ENCODE peak calls at places on chromosomes 13 and 19, in five cellular contexts. W, S, N, I and Z are unnamed samples.

GRCh38 chr19:51094696-51095279 is 12.1 kb upstream of the KLK14 start:
- DNase-seq in N (peak), W (peak), S (no peak), I (peak), Z (no peak)

GRCh38 chr13:40520916-40521315 is 145.5 kb downstream of the FOXO1 start:
- DNase-seq in S (no peak), W (no peak), I (no peak), N (peak), Z (no peak)

GRCh38 chr13:47117268-47117667 is 220.4 kb upstream of the HTR2A start:
- DNase-seq in I (no peak), S (no peak), N (no peak), W (peak), Z (no peak)

GRCh38 chr13:27926644-27927434 is 7.0 kb downstream of the PDX1 start:
- DNase-seq in W (no peak), S (no peak), N (peak), I (no peak), Z (no peak)

GRCh38 chr19:8681345-8682021 is 17.1 kb downstream of the ACTL9 start:
- DNase-seq in S (no peak), I (no peak), W (no peak), N (no peak), Z (no peak)

GRCh38 chr19:41324921-41325639 is 15.1 kb downstream of the CCDC97 start:
- DNase-seq in S (no peak), N (peak), W (peak), I (peak), Z (no peak)

GRCh38 chr13:33262069-33262487 is 23.5 kb downstream of the STARD13 start:
- DNase-seq in W (no peak), I (peak), S (no peak), N (no peak), Z (peak)

GRCh38 chr13:74246398-74246975 is 112.3 kb upstream of the KLF12 start:
- DNase-seq in W (no peak), I (no peak), S (no peak), N (no peak), Z (no peak)

GRCh38 chr19:46755853-46756543 is 9.7 kb upstream of the STRN4 start:
- DNase-seq in I (no peak), W (no peak), S (no peak), N (no peak), Z (no peak)

GRCh38 chr13:73131247-73131646 is 72.4 kb downstream of the KLF5 start:
- DNase-seq in N (no peak), S (no peak), I (no peak), W (no peak), Z (no peak)

GRCh38 chr13:38338089-38338488 is 11.6 kb upstream of the UFM1 start:
- DNase-seq in S (no peak), N (no peak), W (no peak), I (no peak), Z (no peak)

GRCh38 chr13:84273163-84273562 is 390.9 kb upstream of the SLITRK1 start:
- DNase-seq in I (no peak), N (no peak), W (no peak), S (no peak), Z (no peak)

GRCh38 chr13:80473695-80474094 is 132.8 kb upstream of the SPRY2 start:
- DNase-seq in N (no peak), W (no peak), I (peak), S (no peak), Z (no peak)

GRCh38 chr13:27868639-27869435 is 51.0 kb upstream of the PDX1 start:
- DNase-seq in N (no peak), W (no peak), S (no peak), I (no peak), Z (peak)

GRCh38 chr19:40191836-40192646 is 815 bp downstream of the MAP3K10 start:
- DNase-seq in I (no peak), S (no peak), N (peak), W (peak), Z (no peak)

GRCh38 chr13:114078501-114079451 is 53.6 kb downstream of the RASA3 start:
- DNase-seq in W (no peak), S (no peak), N (no peak), I (no peak), Z (no peak)

GRCh38 chr19:8988204-8988603 is 22.0 kb downstream of the MUC16 start:
- DNase-seq in N (peak), W (peak), I (no peak), S (no peak), Z (peak)

GRCh38 chr13:35855531-35856019 is 275.6 kb downstream of the DCLK1 start:
- DNase-seq in I (no peak), W (no peak), S (no peak), N (peak), Z (peak)

GRCh38 chr19:29431332-29431731 is 94.5 kb upstream of the VSTM2B start:
- DNase-seq in N (no peak), S (no peak), I (no peak), W (no peak), Z (no peak)

GRCh38 chr19:15922021-15922420 is 12.3 kb downstream of the CYP4F11 start:
- DNase-seq in W (no peak), N (no peak), I (no peak), S (no peak), Z (no peak)

GRCh38 chr19:21626924-21627697 is 121.7 kb downstream of the ZNF429 start:
- DNase-seq in N (no peak), I (no peak), S (no peak), W (no peak), Z (no peak)

GRCh38 chr13:78972561-78972960 is 313.6 kb upstream of the OBI1 start:
- DNase-seq in N (no peak), W (no peak), I (no peak), S (no peak), Z (no peak)

GRCh38 chr13:49248433-49249002 is 793 bp downstream of the CDADC1 start:
- DNase-seq in S (no peak), I (peak), N (peak), W (peak), Z (no peak)

GRCh38 chr13:37869756-37870488 is at the start of gene TRPC4:
- DNase-seq in I (peak), W (peak), S (no peak), N (peak), Z (no peak)

GRCh38 chr13:95050800-95051620 is 250.2 kb downstream of the ABCC4 start:
- DNase-seq in S (no peak), W (no peak), N (no peak), I (no peak), Z (no peak)

GRCh38 chr13:46354143-46355087 is 32.6 kb downstream of the RUBCNL start:
- DNase-seq in S (peak), I (peak), W (no peak), N (no peak), Z (peak)

GRCh38 chr13:113947321-113948033 is 26.4 kb downstream of the C13orf46 start:
- DNase-seq in I (no peak), W (peak), N (no peak), S (no peak), Z (peak)

GRCh38 chr13:32731576-32731975 is 145.3 kb downstream of the PDS5B start:
- DNase-seq in N (no peak), S (no peak), W (no peak), I (no peak), Z (no peak)

GRCh38 chr19:41376241-41376997 is at the start of gene TMEM91:
- DNase-seq in N (peak), S (no peak), I (no peak), W (peak), Z (no peak)

GRCh38 chr13:109727251-109727650 is 59.1 kb downstream of the IRS2 start:
- DNase-seq in I (no peak), S (no peak), W (no peak), N (no peak), Z (no peak)

GRCh38 chr19:22935151-22935550 is 67.8 kb downstream of the ZNF728 start:
- DNase-seq in I (no peak), S (no peak), N (no peak), W (no peak), Z (no peak)

GRCh38 chr13:51305558-51305957 is 33.9 kb upstream of the SERPINE3 start:
- DNase-seq in I (no peak), W (no peak), S (no peak), N (no peak), Z (no peak)

GRCh38 chr13:24063281-24063851 is 97.2 kb upstream of the SPATA13 start:
- DNase-seq in I (no peak), S (no peak), N (no peak), W (no peak), Z (no peak)

GRCh38 chr13:50396001-50396400 is 380.8 kb downstream of the KCNRG start:
- DNase-seq in W (no peak), N (no peak), I (no peak), S (no peak), Z (no peak)

GRCh38 chr13:112891477-112892401 is 77.3 kb upstream of the MCF2L start:
- DNase-seq in S (no peak), W (no peak), N (peak), I (no peak), Z (no peak)

GRCh38 chr19:16106121-16106520 is 5.6 kb upstream of the RAB8A start:
- DNase-seq in S (no peak), I (no peak), N (no peak), W (no peak), Z (no peak)

GRCh38 chr19:45901432-45901903 is 945 bp downstream of the MYPOP start:
- DNase-seq in N (no peak), I (no peak), W (no peak), S (no peak), Z (no peak)

GRCh38 chr19:30095171-30095570 is 153.1 kb downstream of the URI1 start:
- DNase-seq in I (no peak), S (no peak), N (no peak), W (no peak), Z (no peak)

GRCh38 chr13:110263906-110264305 is 43.1 kb downstream of the COL4A1 start:
- DNase-seq in I (no peak), S (no peak), W (no peak), N (peak), Z (no peak)

DNA sequence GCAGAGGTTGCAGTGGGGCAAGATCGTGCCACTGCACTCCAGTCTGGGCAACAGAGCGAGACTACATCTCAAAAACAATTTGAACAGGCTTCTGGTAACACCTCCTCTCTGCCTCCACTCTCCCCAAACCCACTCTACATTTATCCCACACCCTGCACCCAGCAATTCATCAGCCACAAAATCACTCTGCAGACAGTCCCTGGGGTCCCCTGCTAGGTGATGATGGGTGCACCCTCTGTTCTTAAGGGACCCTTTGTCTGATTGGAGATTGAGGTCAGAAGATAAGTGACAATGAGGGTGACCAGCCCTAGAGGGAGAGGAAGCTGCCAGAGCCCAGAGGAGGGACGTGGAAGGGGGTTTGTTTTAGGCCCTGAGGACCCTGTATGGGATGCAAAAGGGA is 2.2 kb downstream of the BCL3 start:
- DNase-seq in N (no peak), I (no peak), W (no peak), S (no peak), Z (no peak)
- TF ChIP-seq SIN3A in N (no peak), I (no peak), W (no peak), S (no peak), Z (no peak)

GRCh38 chr13:31274345-31274870 is 74.6 kb downstream of the B3GLCT start:
- DNase-seq in N (no peak), S (no peak), I (no peak), W (no peak), Z (no peak)
- TF ChIP-seq SP1 in N (no peak), S (no peak), I (no peak), W (no peak), Z (no peak)

DNA sequence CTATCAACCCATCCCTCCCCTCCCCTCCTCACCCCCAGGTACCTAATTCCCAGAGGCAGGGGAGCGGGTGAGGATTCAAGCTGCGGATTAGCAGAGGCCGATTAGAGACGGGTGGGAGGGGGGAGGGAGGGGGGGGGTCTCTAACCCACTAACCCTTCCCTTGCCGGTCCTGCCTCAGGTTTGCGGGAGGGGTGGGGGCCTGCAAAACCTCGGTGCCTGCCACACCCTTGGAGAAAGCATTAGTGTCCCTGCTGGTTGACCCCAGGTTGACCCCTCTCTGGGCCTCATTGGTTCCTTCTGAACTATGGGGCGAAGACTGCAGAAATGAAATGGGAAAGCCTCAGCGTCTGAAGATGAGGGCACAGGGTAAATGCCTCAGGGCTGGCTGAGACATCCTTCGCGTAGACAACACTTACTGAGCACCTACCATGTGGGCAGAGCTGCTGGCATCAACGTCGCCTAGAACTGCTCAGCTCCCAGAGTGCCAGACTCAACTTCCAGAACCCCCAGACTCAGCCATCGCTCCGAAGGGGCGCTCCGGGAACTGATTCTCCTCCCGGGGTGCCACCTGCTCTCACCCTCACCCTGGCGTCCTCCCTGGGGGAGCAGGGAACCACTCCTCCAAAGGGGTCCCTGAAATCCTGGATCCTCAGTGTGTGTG is 8.5 kb upstream of the NFIC start:
- DNase-seq in N (no peak), W (peak), I (no peak), S (no peak), Z (no peak)
- TF ChIP-seq EZH2 in N (no peak), W (no peak), I (no peak), S (no peak), Z (no peak)

GRCh38 chr19:49881186-49881585 is 3.7 kb downstream of the TBC1D17 start:
- DNase-seq in W (no peak), N (no peak), I (no peak), S (no peak), Z (no peak)

GRCh38 chr19:49880162-49880869 is 2.8 kb downstream of the TBC1D17 start:
- DNase-seq in S (no peak), N (no peak), W (no peak), I (no peak), Z (no peak)

GRCh38 chr19:49877879-49878743 is 609 bp downstream of the TBC1D17 start:
- DNase-seq in I (peak), W (peak), N (peak), S (peak), Z (peak)

GRCh38 chr19:49878744-49879070 is 1.2 kb downstream of the TBC1D17 start:
- DNase-seq in S (no peak), I (no peak), N (no peak), W (no peak), Z (no peak)

DNA sequence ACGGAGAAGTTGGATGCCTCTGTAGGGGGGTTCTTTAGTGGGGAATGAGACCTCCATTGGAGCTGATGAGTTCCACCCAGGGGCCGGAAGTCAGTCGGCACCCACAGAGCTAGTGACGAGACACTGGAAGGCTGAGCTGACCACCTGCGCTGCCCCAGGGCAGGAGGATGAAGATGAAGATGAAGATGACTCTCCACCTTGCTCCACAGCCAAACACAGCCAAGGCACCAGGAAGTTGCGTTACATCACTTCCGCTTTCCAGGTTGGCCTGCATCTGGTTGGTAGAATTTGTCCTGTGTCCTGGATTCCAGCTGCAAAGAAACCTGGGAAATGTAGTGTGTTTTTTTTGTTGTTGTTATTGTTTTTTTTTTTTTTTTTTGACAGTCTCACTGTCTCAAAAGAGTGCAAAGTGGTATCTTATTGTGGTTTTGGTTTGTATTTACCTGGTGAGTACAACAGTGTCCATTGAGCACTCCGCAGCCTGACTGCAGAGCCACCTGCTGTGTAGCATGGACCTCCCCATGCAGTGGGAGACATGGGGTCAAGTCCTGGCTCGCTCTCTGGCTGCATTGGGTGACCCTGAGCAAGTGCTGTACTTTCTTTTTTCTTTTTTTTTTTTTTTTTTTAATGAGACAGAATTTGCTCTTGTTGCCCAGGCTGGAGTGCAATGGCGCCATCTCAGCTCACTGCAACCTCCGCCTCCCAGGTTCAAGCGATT is 1.9 kb downstream of the TBC1D17 start:
- DNase-seq in I (no peak), N (no peak), S (no peak), W (no peak), Z (peak)
- TF ChIP-seq SIN3A in I (no peak), N (no peak), S (no peak), W (no peak), Z (no peak)

GRCh38 chr13:22061806-22062391 is 391.0 kb downstream of the FGF9 start:
- DNase-seq in W (no peak), S (peak), I (no peak), N (no peak), Z (no peak)
- TF ChIP-seq SP1 in W (no peak), S (no peak), I (no peak), N (no peak), Z (no peak)

GRCh38 chr19:1754651-1755466 is 1.6 kb downstream of the ONECUT3 start:
- DNase-seq in N (peak), I (no peak), S (no peak), W (no peak), Z (no peak)

GRCh38 chr19:1756705-1757445 is 3.6 kb downstream of the ONECUT3 start:
- DNase-seq in W (no peak), S (no peak), I (no peak), N (no peak), Z (no peak)

GRCh38 chr19:1753730-1754442 is 580 bp downstream of the ONECUT3 start:
- DNase-seq in W (no peak), I (no peak), S (no peak), N (no peak), Z (no peak)

GRCh38 chr19:1756264-1756663 is 3.0 kb downstream of the ONECUT3 start:
- DNase-seq in I (no peak), W (no peak), S (no peak), N (no peak), Z (no peak)

DNA sequence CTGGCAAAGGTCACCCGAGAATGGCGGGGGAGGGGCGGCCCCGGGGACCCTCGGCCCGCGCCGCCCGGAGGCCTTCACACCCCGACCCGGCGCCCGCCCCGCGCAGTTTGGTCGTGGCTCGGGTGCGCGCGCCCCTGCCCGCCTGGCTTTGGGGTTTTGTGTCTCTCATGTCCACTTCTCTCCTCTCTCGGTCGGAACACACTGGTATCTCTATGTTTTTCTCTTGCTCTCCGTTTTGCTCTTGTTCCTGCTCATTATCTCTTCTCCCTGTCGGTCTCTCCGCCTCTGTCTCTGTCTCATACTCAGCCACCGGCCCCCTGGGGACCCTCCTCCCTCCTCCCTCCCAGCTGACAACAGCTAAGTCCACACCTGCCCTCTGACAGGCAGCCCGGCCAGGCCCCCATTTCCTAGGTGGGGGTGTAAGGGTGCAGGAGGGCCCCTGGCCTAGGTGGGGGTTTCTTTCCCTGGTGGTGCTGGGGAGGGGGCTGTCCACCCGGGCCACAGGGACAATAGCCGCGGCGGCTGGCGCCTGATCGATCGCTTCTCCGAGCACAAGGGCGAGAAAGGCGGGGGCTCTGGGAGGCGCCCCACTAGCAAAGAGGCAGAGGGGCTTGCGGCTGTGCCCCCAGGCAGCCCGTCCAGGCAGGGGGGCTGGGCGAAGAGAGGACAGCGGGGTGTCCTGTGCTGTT is 2.3 kb downstream of the ONECUT3 start:
- DNase-seq in I (no peak), W (no peak), N (peak), S (no peak), Z (no peak)
- TF ChIP-seq EZH2 in I (no peak), W (no peak), N (peak), S (no peak), Z (no peak)

GRCh38 chr19:32599736-32600157 is 18.8 kb downstream of the PDCD5 start:
- DNase-seq in S (no peak), N (no peak), I (peak), W (peak), Z (peak)
- TF ChIP-seq SIN3A in S (no peak), N (no peak), I (no peak), W (no peak), Z (no peak)

GRCh38 chr19:34348899-34349487 is 16.0 kb upstream of the GPI start:
- DNase-seq in I (no peak), S (no peak), W (no peak), N (no peak), Z (no peak)
- TF ChIP-seq SP1 in I (no peak), S (no peak), W (no peak), N (no peak), Z (no peak)